ENCODE peak calls at places on chromosomes 1 and 21, in ten cellular contexts. One of them, this sample, is unnamed.

GRCh38 chr1:109516872-109517271 is 7.3 kb upstream of the AMIGO1 start:
- DNase-seq in tibial artery: no peak
- DNase-seq in LoVo: peak; percentile 54
- DNase-seq in stomach: no peak
- DNase-seq in AG04450: no peak
- DNase-seq in NCI-H1105 treated with DMSO at 0.1 percent for 48 hours: no peak
- DNase-seq in left kidney: no peak
- DNase-seq in head of caudate nucleus: no peak
- DNase-seq in DMS153: no peak
- DNase-seq in ureter: no peak
- DNase-seq in this sample: no peak

GRCh38 chr1:174273190-174273589 is 113.9 kb downstream of the RABGAP1L start:
- DNase-seq in left kidney: no peak
- DNase-seq in NCI-H1105 treated with DMSO at 0.1 percent for 48 hours: no peak
- DNase-seq in LoVo: no peak
- DNase-seq in stomach: no peak
- DNase-seq in ureter: no peak
- DNase-seq in tibial artery: no peak
- DNase-seq in head of caudate nucleus: no peak
- DNase-seq in DMS153: no peak
- DNase-seq in AG04450: no peak
- DNase-seq in this sample: no peak

GRCh38 chr1:110962892-110963665 is 643 bp downstream of the LRIF1 start:
- DNase-seq in DMS153: peak; percentile 73
- DNase-seq in LoVo: peak; percentile 72
- DNase-seq in NCI-H1105 treated with DMSO at 0.1 percent for 48 hours: peak; percentile 21
- DNase-seq in tibial artery: peak; percentile 73
- DNase-seq in head of caudate nucleus: peak; percentile 45
- DNase-seq in left kidney: peak; percentile 84
- DNase-seq in AG04450: peak; percentile 57
- DNase-seq in ureter: peak; percentile 52
- DNase-seq in stomach: peak; percentile 56
- DNase-seq in this sample: peak; percentile 30

GRCh38 chr1:189616893-189617292 is 860.8 kb downstream of the BRINP3 start:
- DNase-seq in head of caudate nucleus: no peak
- DNase-seq in NCI-H1105 treated with DMSO at 0.1 percent for 48 hours: no peak
- DNase-seq in tibial artery: no peak
- DNase-seq in LoVo: no peak
- DNase-seq in left kidney: no peak
- DNase-seq in ureter: no peak
- DNase-seq in AG04450: no peak
- DNase-seq in DMS153: no peak
- DNase-seq in stomach: no peak
- DNase-seq in this sample: no peak

GRCh38 chr1:25031966-25032667 is 102.0 kb upstream of the RUNX3 start:
- DNase-seq in DMS153: peak; percentile 93
- DNase-seq in tibial artery: no peak
- DNase-seq in left kidney: no peak
- DNase-seq in stomach: peak; percentile 81
- DNase-seq in LoVo: no peak
- DNase-seq in NCI-H1105 treated with DMSO at 0.1 percent for 48 hours: peak; percentile 71
- DNase-seq in head of caudate nucleus: no peak
- DNase-seq in AG04450: no peak
- DNase-seq in ureter: no peak
- DNase-seq in this sample: peak; percentile 35

GRCh38 chr1:53627666-53628065 is 111.3 kb downstream of the GLIS1 start:
- DNase-seq in NCI-H1105 treated with DMSO at 0.1 percent for 48 hours: no peak
- DNase-seq in DMS153: no peak
- DNase-seq in head of caudate nucleus: no peak
- DNase-seq in AG04450: no peak
- DNase-seq in LoVo: no peak
- DNase-seq in ureter: no peak
- DNase-seq in tibial artery: peak; percentile 50
- DNase-seq in stomach: no peak
- DNase-seq in left kidney: no peak
- DNase-seq in this sample: no peak

GRCh38 chr1:36651176-36651910 is 168.6 kb upstream of the CSF3R start:
- DNase-seq in DMS153: no peak
- DNase-seq in ureter: no peak
- DNase-seq in NCI-H1105 treated with DMSO at 0.1 percent for 48 hours: no peak
- DNase-seq in tibial artery: no peak
- DNase-seq in stomach: no peak
- DNase-seq in head of caudate nucleus: no peak
- DNase-seq in AG04450: no peak
- DNase-seq in LoVo: no peak
- DNase-seq in left kidney: no peak
- DNase-seq in this sample: no peak

GRCh38 chr1:101302831-101303511 is 66.2 kb downstream of the S1PR1 start:
- DNase-seq in left kidney: no peak
- DNase-seq in tibial artery: no peak
- DNase-seq in head of caudate nucleus: no peak
- DNase-seq in LoVo: no peak
- DNase-seq in AG04450: no peak
- DNase-seq in ureter: no peak
- DNase-seq in DMS153: no peak
- DNase-seq in NCI-H1105 treated with DMSO at 0.1 percent for 48 hours: no peak
- DNase-seq in stomach: no peak
- DNase-seq in this sample: no peak

GRCh38 chr1:172940170-172940855 is 110.4 kb downstream of the TNFSF18 start:
- DNase-seq in tibial artery: no peak
- DNase-seq in DMS153: no peak
- DNase-seq in stomach: no peak
- DNase-seq in head of caudate nucleus: no peak
- DNase-seq in NCI-H1105 treated with DMSO at 0.1 percent for 48 hours: no peak
- DNase-seq in left kidney: peak; percentile 55
- DNase-seq in ureter: no peak
- DNase-seq in AG04450: no peak
- DNase-seq in LoVo: no peak
- DNase-seq in this sample: no peak

GRCh38 chr1:159091547-159092397 is 15.2 kb upstream of the AIM2 start:
- DNase-seq in AG04450: peak; percentile 18
- DNase-seq in NCI-H1105 treated with DMSO at 0.1 percent for 48 hours: no peak
- DNase-seq in stomach: no peak
- DNase-seq in left kidney: no peak
- DNase-seq in LoVo: no peak
- DNase-seq in head of caudate nucleus: no peak
- DNase-seq in tibial artery: no peak
- DNase-seq in DMS153: no peak
- DNase-seq in ureter: no peak
- DNase-seq in this sample: no peak

GRCh38 chr21:33302055-33302454 is 22.7 kb upstream of the IFNAR1 start:
- DNase-seq in left kidney: no peak
- DNase-seq in LoVo: no peak
- DNase-seq in AG04450: no peak
- DNase-seq in DMS153: no peak
- DNase-seq in NCI-H1105 treated with DMSO at 0.1 percent for 48 hours: no peak
- DNase-seq in ureter: no peak
- DNase-seq in tibial artery: peak; percentile 17
- DNase-seq in stomach: no peak
- DNase-seq in head of caudate nucleus: no peak
- DNase-seq in this sample: no peak

GRCh38 chr1:41631971-41632370 is 147.5 kb upstream of the EDN2 start:
- DNase-seq in stomach: no peak
- DNase-seq in LoVo: no peak
- DNase-seq in ureter: no peak
- DNase-seq in head of caudate nucleus: no peak
- DNase-seq in tibial artery: no peak
- DNase-seq in AG04450: no peak
- DNase-seq in NCI-H1105 treated with DMSO at 0.1 percent for 48 hours: no peak
- DNase-seq in DMS153: no peak
- DNase-seq in left kidney: no peak
- DNase-seq in this sample: no peak

GRCh38 chr21:46323710-46324389 is at the start of the genes C21orf58 and PCNT:
- DNase-seq in left kidney: peak; percentile 99
- DNase-seq in ureter: peak; percentile 97
- DNase-seq in tibial artery: peak; percentile 99
- DNase-seq in head of caudate nucleus: peak; percentile 98
- DNase-seq in DMS153: peak; percentile 96
- DNase-seq in NCI-H1105 treated with DMSO at 0.1 percent for 48 hours: peak; percentile 96
- DNase-seq in AG04450: peak; percentile 95
- DNase-seq in stomach: peak; percentile 98
- DNase-seq in LoVo: peak; percentile 99
- DNase-seq in this sample: peak; percentile 98

GRCh38 chr21:44567481-44568171 is 5.9 kb upstream of the KRTAP10-4 start:
- DNase-seq in head of caudate nucleus: no peak
- DNase-seq in left kidney: no peak
- DNase-seq in stomach: no peak
- DNase-seq in DMS153: no peak
- DNase-seq in AG04450: no peak
- DNase-seq in NCI-H1105 treated with DMSO at 0.1 percent for 48 hours: no peak
- DNase-seq in LoVo: no peak
- DNase-seq in ureter: no peak
- DNase-seq in tibial artery: peak; percentile 43
- DNase-seq in this sample: no peak

GRCh38 chr1:156245451-156246232 is 2.2 kb downstream of the PAQR6 start:
- DNase-seq in tibial artery: no peak
- DNase-seq in NCI-H1105 treated with DMSO at 0.1 percent for 48 hours: peak; percentile 34
- DNase-seq in head of caudate nucleus: no peak
- DNase-seq in left kidney: peak; percentile 78
- DNase-seq in AG04450: no peak
- DNase-seq in stomach: peak; percentile 42
- DNase-seq in ureter: no peak
- DNase-seq in DMS153: peak; percentile 21
- DNase-seq in LoVo: no peak
- DNase-seq in this sample: no peak

GRCh38 chr1:85203573-85204169 is 2.9 kb upstream of the SYDE2 start:
- DNase-seq in LoVo: no peak
- DNase-seq in head of caudate nucleus: no peak
- DNase-seq in ureter: no peak
- DNase-seq in NCI-H1105 treated with DMSO at 0.1 percent for 48 hours: no peak
- DNase-seq in left kidney: no peak
- DNase-seq in stomach: no peak
- DNase-seq in AG04450: no peak
- DNase-seq in DMS153: no peak
- DNase-seq in tibial artery: no peak
- DNase-seq in this sample: no peak

GRCh38 chr1:167819849-167820683 is 93.9 kb downstream of the ADCY10 start:
- DNase-seq in ureter: peak; percentile 67
- DNase-seq in AG04450: peak; percentile 63
- DNase-seq in NCI-H1105 treated with DMSO at 0.1 percent for 48 hours: no peak
- DNase-seq in DMS153: peak; percentile 37
- DNase-seq in head of caudate nucleus: peak; percentile 34
- DNase-seq in LoVo: peak; percentile 62
- DNase-seq in tibial artery: peak; percentile 93
- DNase-seq in left kidney: peak; percentile 82
- DNase-seq in stomach: peak; percentile 79
- DNase-seq in this sample: peak; percentile 82

GRCh38 chr1:180863158-180863775 is 49.4 kb upstream of the KIAA1614 start:
- DNase-seq in head of caudate nucleus: peak; percentile 45
- DNase-seq in tibial artery: no peak
- DNase-seq in ureter: no peak
- DNase-seq in left kidney: peak; percentile 76
- DNase-seq in DMS153: peak; percentile 50
- DNase-seq in stomach: no peak
- DNase-seq in LoVo: peak; percentile 52
- DNase-seq in AG04450: peak; percentile 26
- DNase-seq in NCI-H1105 treated with DMSO at 0.1 percent for 48 hours: peak; percentile 51
- DNase-seq in this sample: peak; percentile 24

GRCh38 chr1:32967863-32968571 is 3.4 kb upstream of the RNF19B start:
- DNase-seq in head of caudate nucleus: no peak
- DNase-seq in left kidney: no peak
- DNase-seq in AG04450: no peak
- DNase-seq in DMS153: no peak
- DNase-seq in LoVo: no peak
- DNase-seq in NCI-H1105 treated with DMSO at 0.1 percent for 48 hours: no peak
- DNase-seq in ureter: no peak
- DNase-seq in tibial artery: no peak
- DNase-seq in stomach: no peak
- DNase-seq in this sample: no peak

GRCh38 chr1:161196521-161197451 is 2.1 kb downstream of the ADAMTS4 start:
- DNase-seq in AG04450: peak; percentile 59
- DNase-seq in ureter: no peak
- DNase-seq in tibial artery: peak; percentile 40
- DNase-seq in head of caudate nucleus: peak; percentile 30
- DNase-seq in left kidney: peak; percentile 81
- DNase-seq in stomach: no peak
- DNase-seq in DMS153: no peak
- DNase-seq in NCI-H1105 treated with DMSO at 0.1 percent for 48 hours: no peak
- DNase-seq in LoVo: no peak
- DNase-seq in this sample: peak; percentile 60

GRCh38 chr1:234692961-234693360 is 83.0 kb upstream of the IRF2BP2 start:
- DNase-seq in DMS153: no peak
- DNase-seq in NCI-H1105 treated with DMSO at 0.1 percent for 48 hours: no peak
- DNase-seq in head of caudate nucleus: no peak
- DNase-seq in stomach: no peak
- DNase-seq in left kidney: no peak
- DNase-seq in ureter: no peak
- DNase-seq in AG04450: no peak
- DNase-seq in tibial artery: no peak
- DNase-seq in LoVo: no peak
- DNase-seq in this sample: no peak

GRCh38 chr1:41698916-41699860 is 214.7 kb upstream of the EDN2 start:
- DNase-seq in tibial artery: no peak
- DNase-seq in DMS153: no peak
- DNase-seq in stomach: no peak
- DNase-seq in ureter: no peak
- DNase-seq in NCI-H1105 treated with DMSO at 0.1 percent for 48 hours: no peak
- DNase-seq in head of caudate nucleus: no peak
- DNase-seq in LoVo: no peak
- DNase-seq in left kidney: no peak
- DNase-seq in AG04450: no peak
- DNase-seq in this sample: no peak

GRCh38 chr1:39268112-39268581 is 63.7 kb downstream of the MACF1 start:
- DNase-seq in AG04450: peak; percentile 70
- DNase-seq in LoVo: no peak
- DNase-seq in stomach: no peak
- DNase-seq in head of caudate nucleus: peak; percentile 80
- DNase-seq in tibial artery: peak; percentile 70
- DNase-seq in NCI-H1105 treated with DMSO at 0.1 percent for 48 hours: peak; percentile 95
- DNase-seq in DMS153: peak; percentile 91
- DNase-seq in ureter: peak; percentile 59
- DNase-seq in left kidney: peak; percentile 83
- DNase-seq in this sample: peak; percentile 63

GRCh38 chr1:201307239-201307638 is 23.9 kb downstream of the PKP1 start:
- DNase-seq in DMS153: no peak
- DNase-seq in ureter: no peak
- DNase-seq in LoVo: no peak
- DNase-seq in tibial artery: no peak
- DNase-seq in NCI-H1105 treated with DMSO at 0.1 percent for 48 hours: no peak
- DNase-seq in head of caudate nucleus: no peak
- DNase-seq in AG04450: no peak
- DNase-seq in stomach: no peak
- DNase-seq in left kidney: no peak
- DNase-seq in this sample: no peak

GRCh38 chr1:154422521-154422920 is 17.4 kb downstream of the IL6R start:
- DNase-seq in DMS153: no peak
- DNase-seq in ureter: no peak
- DNase-seq in LoVo: no peak
- DNase-seq in stomach: no peak
- DNase-seq in NCI-H1105 treated with DMSO at 0.1 percent for 48 hours: no peak
- DNase-seq in left kidney: no peak
- DNase-seq in AG04450: no peak
- DNase-seq in tibial artery: no peak
- DNase-seq in head of caudate nucleus: no peak
- DNase-seq in this sample: no peak

GRCh38 chr21:36698160-36699025 is 522 bp upstream of the SIM2 start:
- DNase-seq in ureter: no peak
- DNase-seq in tibial artery: no peak
- DNase-seq in AG04450: no peak
- DNase-seq in head of caudate nucleus: no peak
- DNase-seq in stomach: peak; percentile 77
- DNase-seq in DMS153: no peak
- DNase-seq in NCI-H1105 treated with DMSO at 0.1 percent for 48 hours: no peak
- DNase-seq in left kidney: peak; percentile 77
- DNase-seq in LoVo: peak; percentile 70
- DNase-seq in this sample: no peak

GRCh38 chr1:200873671-200874397 is 1.1 kb downstream of the GPR25 start:
- DNase-seq in AG04450: no peak
- DNase-seq in head of caudate nucleus: no peak
- DNase-seq in NCI-H1105 treated with DMSO at 0.1 percent for 48 hours: no peak
- DNase-seq in left kidney: peak; percentile 66
- DNase-seq in stomach: no peak
- DNase-seq in tibial artery: no peak
- DNase-seq in ureter: no peak
- DNase-seq in DMS153: no peak
- DNase-seq in LoVo: no peak
- DNase-seq in this sample: no peak

GRCh38 chr1:45297604-45298356 is 28.9 kb upstream of the HPDL start:
- DNase-seq in stomach: no peak
- DNase-seq in tibial artery: no peak
- DNase-seq in left kidney: peak; percentile 49
- DNase-seq in NCI-H1105 treated with DMSO at 0.1 percent for 48 hours: no peak
- DNase-seq in ureter: no peak
- DNase-seq in LoVo: no peak
- DNase-seq in head of caudate nucleus: peak; percentile 24
- DNase-seq in AG04450: no peak
- DNase-seq in DMS153: no peak
- DNase-seq in this sample: no peak

This sample was measured in heart right ventricle.